ENCODE peak calls at places on chromosomes 3 and 15, in eight cellular contexts. O is foreskin fibroblast, J is AG09309, K is NCI-H774, B is astrocyte of the hippocampus, L is NCI-H345, F is iPS DF 19.7, I is NCI-H1930. P is an unnamed sample.

GRCh38 chr3:160801386-160802118 is 45.5 kb downstream of the PPM1L start:
- DNase-seq in O (no peak), L (no peak), I (no peak), B (peak; percentile 36), F (no peak), J (peak; percentile 32), K (no peak), P (no peak)

GRCh38 chr3:21331321-21331720 is 419.7 kb downstream of the ZNF385D start:
- DNase-seq in J (no peak), O (no peak), B (peak; percentile 4), K (no peak), F (no peak), I (no peak), L (no peak), P (no peak)

GRCh38 chr15:52257734-52258062 is 37.9 kb downstream of the MYO5C start:
- DNase-seq in F (no peak), J (no peak), I (no peak), O (no peak), K (no peak), B (peak; percentile 75), L (peak; percentile 2), P (peak; percentile 53)

GRCh38 chr3:11140054-11140712 is 14.1 kb upstream of the HRH1 start:
- DNase-seq in K (peak; percentile 38), O (no peak), B (no peak), F (no peak), J (no peak), I (no peak), L (peak; percentile 25), P (peak; percentile 76)

GRCh38 chr3:126509565-126510322 is 7.8 kb downstream of the UROC1 start:
- DNase-seq in I (no peak), O (no peak), F (no peak), J (no peak), L (no peak), K (no peak), B (peak; percentile 17), P (no peak)

GRCh38 chr15:60972866-60973265 is 256.2 kb downstream of the RORA start:
- DNase-seq in O (peak; percentile 80), I (no peak), F (no peak), J (no peak), L (no peak), B (peak; percentile 65), K (no peak), P (no peak)

GRCh38 chr3:71056327-71056726 is 527.2 kb downstream of the FOXP1 start:
- DNase-seq in L (no peak), B (peak; percentile 52), J (no peak), I (no peak), K (no peak), O (peak; percentile 42), F (no peak), P (no peak)

GRCh38 chr3:139534992-139535879 is 4.3 kb downstream of the RBP1 start:
- DNase-seq in O (no peak), I (no peak), L (no peak), F (no peak), B (peak; percentile 91), K (no peak), J (no peak), P (peak; percentile 61)

GRCh38 chr3:136856665-136857064 is 5.3 kb upstream of the NCK1 start:
- DNase-seq in F (no peak), L (no peak), O (no peak), I (no peak), J (no peak), B (no peak), K (no peak), P (peak; percentile 5)

GRCh38 chr15:92157666-92158298 is 235.9 kb upstream of the ST8SIA2 start:
- DNase-seq in K (no peak), F (no peak), I (no peak), L (no peak), O (no peak), B (no peak), J (no peak), P (no peak)

GRCh38 chr3:193053031-193053430 is 135.4 kb upstream of the MB21D2 start:
- DNase-seq in O (no peak), J (no peak), K (no peak), F (no peak), I (no peak), L (no peak), B (no peak), P (no peak)